ENCODE peak calls at places on chromosomes 7 and 10, in six cellular contexts. One of them, this sample, is unnamed.

GRCh38 chr10:130725474-130725970 is 586.0 kb downstream of the TCERG1L start:
- DNase-seq in CD8-positive, alpha-beta T cell: no peak
- DNase-seq in HCT116: no peak
- DNase-seq in right cardiac atrium: no peak
- DNase-seq in left ventricle myocardium inferior: no peak
- DNase-seq in GM23248: no peak
- DNase-seq in this sample: no peak

GRCh38 chr7:108130261-108130660 is at the start of gene LAMB4:
- DNase-seq in CD8-positive, alpha-beta T cell: no peak
- DNase-seq in HCT116: no peak
- DNase-seq in right cardiac atrium: no peak
- DNase-seq in left ventricle myocardium inferior: no peak
- DNase-seq in GM23248: no peak
- DNase-seq in this sample: no peak

GRCh38 chr7:45125193-45125904 is 13.9 kb upstream of the TBRG4 start:
- DNase-seq in CD8-positive, alpha-beta T cell: no peak
- DNase-seq in HCT116: no peak
- DNase-seq in right cardiac atrium: no peak
- DNase-seq in left ventricle myocardium inferior: no peak
- DNase-seq in GM23248: no peak
- DNase-seq in this sample: no peak

GRCh38 chr7:88184848-88185304 is 35.0 kb downstream of the SRI start:
- DNase-seq in CD8-positive, alpha-beta T cell: no peak
- DNase-seq in HCT116: no peak
- DNase-seq in right cardiac atrium: peak; percentile 38
- DNase-seq in left ventricle myocardium inferior: no peak
- DNase-seq in GM23248: peak; percentile 78
- DNase-seq in this sample: peak; percentile 4

GRCh38 chr7:107076781-107077698 is 32.5 kb downstream of the PRKAR2B start:
- DNase-seq in CD8-positive, alpha-beta T cell: no peak
- DNase-seq in HCT116: no peak
- DNase-seq in right cardiac atrium: no peak
- DNase-seq in left ventricle myocardium inferior: no peak
- DNase-seq in GM23248: no peak
- DNase-seq in this sample: no peak

GRCh38 chr7:41579961-41580935 is 122.6 kb downstream of the INHBA start:
- DNase-seq in CD8-positive, alpha-beta T cell: no peak
- DNase-seq in HCT116: no peak
- DNase-seq in right cardiac atrium: no peak
- DNase-seq in left ventricle myocardium inferior: no peak
- DNase-seq in GM23248: peak; percentile 89
- DNase-seq in this sample: peak; percentile 98

GRCh38 chr7:42854521-42855118 is 57.2 kb downstream of the C7orf25 start:
- DNase-seq in CD8-positive, alpha-beta T cell: no peak
- DNase-seq in HCT116: no peak
- DNase-seq in right cardiac atrium: no peak
- DNase-seq in left ventricle myocardium inferior: no peak
- DNase-seq in GM23248: no peak
- DNase-seq in this sample: no peak

GRCh38 chr10:121708921-121709625 is 110.8 kb upstream of the FGFR2 start:
- DNase-seq in CD8-positive, alpha-beta T cell: no peak
- DNase-seq in HCT116: no peak
- DNase-seq in right cardiac atrium: no peak
- DNase-seq in left ventricle myocardium inferior: no peak
- DNase-seq in GM23248: no peak
- DNase-seq in this sample: no peak

GRCh38 chr7:155882596-155882995 is 70.3 kb upstream of the SHH start:
- DNase-seq in CD8-positive, alpha-beta T cell: no peak
- DNase-seq in HCT116: no peak
- DNase-seq in right cardiac atrium: no peak
- DNase-seq in left ventricle myocardium inferior: no peak
- DNase-seq in GM23248: peak; percentile 17
- DNase-seq in this sample: peak; percentile 25

GRCh38 chr7:92354214-92354613 is 93.1 kb upstream of the GATAD1 start:
- DNase-seq in CD8-positive, alpha-beta T cell: no peak
- DNase-seq in HCT116: no peak
- DNase-seq in right cardiac atrium: no peak
- DNase-seq in left ventricle myocardium inferior: no peak
- DNase-seq in GM23248: no peak
- DNase-seq in this sample: no peak

GRCh38 chr10:17201165-17202013 is at the start of gene TRDMT1:
- DNase-seq in CD8-positive, alpha-beta T cell: peak; percentile 66
- DNase-seq in HCT116: peak; percentile 69
- DNase-seq in right cardiac atrium: peak; percentile 94
- DNase-seq in left ventricle myocardium inferior: peak; percentile 87
- DNase-seq in GM23248: peak; percentile 98
- DNase-seq in this sample: peak; percentile 96

GRCh38 chr10:62610649-62611229 is 193.8 kb upstream of the ADO start:
- DNase-seq in CD8-positive, alpha-beta T cell: peak; percentile 48
- DNase-seq in HCT116: peak; percentile 60
- DNase-seq in right cardiac atrium: peak; percentile 75
- DNase-seq in left ventricle myocardium inferior: peak; percentile 33
- DNase-seq in GM23248: peak; percentile 68
- DNase-seq in this sample: no peak

GRCh38 chr10:93752761-93753160 is 5.0 kb upstream of the LGI1 start:
- DNase-seq in CD8-positive, alpha-beta T cell: no peak
- DNase-seq in HCT116: peak; percentile 49
- DNase-seq in right cardiac atrium: no peak
- DNase-seq in left ventricle myocardium inferior: no peak
- DNase-seq in GM23248: peak; percentile 52
- DNase-seq in this sample: no peak

GRCh38 chr7:100897111-100897608 is 1.5 kb upstream of the ACHE start:
- DNase-seq in CD8-positive, alpha-beta T cell: no peak
- DNase-seq in HCT116: no peak
- DNase-seq in right cardiac atrium: peak; percentile 82
- DNase-seq in left ventricle myocardium inferior: peak; percentile 44
- DNase-seq in GM23248: peak; percentile 55
- DNase-seq in this sample: no peak

GRCh38 chr10:49109669-49110335 is 5.5 kb downstream of the VSTM4 start:
- DNase-seq in CD8-positive, alpha-beta T cell: no peak
- DNase-seq in HCT116: no peak
- DNase-seq in right cardiac atrium: peak; percentile 90
- DNase-seq in left ventricle myocardium inferior: peak; percentile 84
- DNase-seq in GM23248: peak; percentile 81
- DNase-seq in this sample: no peak

GRCh38 chr7:74097937-74098614 is 14.5 kb downstream of the LIMK1 start:
- DNase-seq in CD8-positive, alpha-beta T cell: no peak
- DNase-seq in HCT116: no peak
- DNase-seq in right cardiac atrium: no peak
- DNase-seq in left ventricle myocardium inferior: no peak
- DNase-seq in GM23248: peak; percentile 98
- DNase-seq in this sample: peak; percentile 87

GRCh38 chr7:108643136-108643535 is 73.5 kb downstream of the DNAJB9 start:
- DNase-seq in CD8-positive, alpha-beta T cell: no peak
- DNase-seq in HCT116: no peak
- DNase-seq in right cardiac atrium: no peak
- DNase-seq in left ventricle myocardium inferior: no peak
- DNase-seq in GM23248: no peak
- DNase-seq in this sample: no peak

GRCh38 chr10:88091490-88092061 is 228.2 kb downstream of the PTEN start:
- DNase-seq in CD8-positive, alpha-beta T cell: peak; percentile 47
- DNase-seq in HCT116: no peak
- DNase-seq in right cardiac atrium: no peak
- DNase-seq in left ventricle myocardium inferior: no peak
- DNase-seq in GM23248: no peak
- DNase-seq in this sample: no peak

GRCh38 chr10:37896436-37896835 is 39.0 kb upstream of the ZNF248 start:
- DNase-seq in CD8-positive, alpha-beta T cell: no peak
- DNase-seq in HCT116: no peak
- DNase-seq in right cardiac atrium: no peak
- DNase-seq in left ventricle myocardium inferior: no peak
- DNase-seq in GM23248: no peak
- DNase-seq in this sample: no peak

GRCh38 chr10:103603382-103603781 is 109.9 kb downstream of the NEURL1 start:
- DNase-seq in CD8-positive, alpha-beta T cell: no peak
- DNase-seq in HCT116: no peak
- DNase-seq in right cardiac atrium: peak; percentile 41
- DNase-seq in left ventricle myocardium inferior: no peak
- DNase-seq in GM23248: no peak
- DNase-seq in this sample: no peak

GRCh38 chr10:103602028-103602851 is 108.7 kb downstream of the NEURL1 start:
- DNase-seq in CD8-positive, alpha-beta T cell: no peak
- DNase-seq in HCT116: no peak
- DNase-seq in right cardiac atrium: peak; percentile 58
- DNase-seq in left ventricle myocardium inferior: no peak
- DNase-seq in GM23248: no peak
- DNase-seq in this sample: no peak

GRCh38 chr10:103609231-103610082 is 116.0 kb downstream of the NEURL1 start:
- DNase-seq in CD8-positive, alpha-beta T cell: no peak
- DNase-seq in HCT116: no peak
- DNase-seq in right cardiac atrium: peak; percentile 5
- DNase-seq in left ventricle myocardium inferior: no peak
- DNase-seq in GM23248: no peak
- DNase-seq in this sample: no peak

GRCh38 chr10:103602852-103603155 is 109.3 kb downstream of the NEURL1 start:
- DNase-seq in CD8-positive, alpha-beta T cell: no peak
- DNase-seq in HCT116: no peak
- DNase-seq in right cardiac atrium: no peak
- DNase-seq in left ventricle myocardium inferior: no peak
- DNase-seq in GM23248: no peak
- DNase-seq in this sample: no peak

DNA sequence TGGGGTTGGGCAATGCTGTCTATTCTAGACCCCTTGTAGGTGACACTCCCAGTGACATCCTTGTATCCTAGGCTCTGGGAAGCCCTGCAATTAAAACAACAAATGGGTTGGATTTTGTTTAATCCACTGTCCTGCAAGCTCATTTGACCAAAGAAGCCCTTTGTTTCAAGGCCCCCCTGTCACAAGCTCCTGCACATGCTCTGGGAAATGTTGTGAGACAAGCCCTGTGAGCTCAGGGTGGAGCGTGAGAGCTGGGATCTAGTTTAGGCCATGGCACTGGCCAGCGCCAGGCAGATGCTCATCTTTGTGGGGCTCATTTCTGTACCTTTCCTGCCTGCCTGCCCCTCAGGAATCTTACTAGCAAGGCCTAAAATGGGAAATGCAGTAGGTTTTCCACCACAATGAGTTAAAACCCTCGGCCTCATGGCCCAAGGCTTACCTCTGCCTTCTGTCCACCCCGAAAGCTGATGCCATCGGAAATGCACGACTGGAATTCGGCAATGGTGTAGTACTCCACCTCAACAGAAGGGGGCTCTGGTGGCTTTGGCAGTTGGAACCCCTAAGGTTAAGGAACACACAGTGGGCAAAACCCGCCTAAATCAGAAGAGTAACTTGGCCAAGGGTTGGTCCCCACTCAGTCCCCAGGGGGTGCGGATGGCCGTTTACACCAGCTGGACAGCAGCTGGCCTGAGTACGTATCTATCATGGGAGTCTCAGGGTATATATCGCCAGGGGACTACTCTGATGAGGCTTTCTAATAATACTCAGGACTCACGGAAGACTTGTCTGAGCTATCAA is 112.1 kb downstream of the NEURL1 start:
- DNase-seq in CD8-positive, alpha-beta T cell: no peak
- DNase-seq in HCT116: peak; percentile 28
- DNase-seq in right cardiac atrium: peak; percentile 70
- DNase-seq in left ventricle myocardium inferior: no peak
- DNase-seq in GM23248: peak; percentile 71
- DNase-seq in this sample: peak; percentile 60
- H3K27ac ChIP-seq in CD8-positive, alpha-beta T cell: no peak overlapping the region
- H3K27ac ChIP-seq in HCT116: no peak overlapping the region
- H3K27ac ChIP-seq in right cardiac atrium: no peak overlapping the region
- H3K27ac ChIP-seq in left ventricle myocardium inferior: no peak overlapping the region
- H3K27ac ChIP-seq in GM23248: no peak overlapping the region
- H3K27ac ChIP-seq in this sample: no peak overlapping the region

GRCh38 chr10:123402656-123403055 is 248.5 kb downstream of the BUB3 start:
- DNase-seq in CD8-positive, alpha-beta T cell: no peak
- DNase-seq in HCT116: no peak
- DNase-seq in right cardiac atrium: no peak
- DNase-seq in left ventricle myocardium inferior: no peak
- DNase-seq in GM23248: no peak
- DNase-seq in this sample: no peak

GRCh38 chr10:123404357-123404756 is 250.2 kb downstream of the BUB3 start:
- DNase-seq in CD8-positive, alpha-beta T cell: no peak
- DNase-seq in HCT116: no peak
- DNase-seq in right cardiac atrium: no peak
- DNase-seq in left ventricle myocardium inferior: no peak
- DNase-seq in GM23248: no peak
- DNase-seq in this sample: no peak

GRCh38 chr10:123399276-123399839 is 245.2 kb downstream of the BUB3 start:
- DNase-seq in CD8-positive, alpha-beta T cell: no peak
- DNase-seq in HCT116: no peak
- DNase-seq in right cardiac atrium: no peak
- DNase-seq in left ventricle myocardium inferior: no peak
- DNase-seq in GM23248: no peak
- DNase-seq in this sample: no peak

GRCh38 chr10:123398756-123399155 is 244.6 kb downstream of the BUB3 start:
- DNase-seq in CD8-positive, alpha-beta T cell: no peak
- DNase-seq in HCT116: no peak
- DNase-seq in right cardiac atrium: no peak
- DNase-seq in left ventricle myocardium inferior: no peak
- DNase-seq in GM23248: no peak
- DNase-seq in this sample: no peak

GRCh38 chr10:123402021-123402420 is 247.8 kb downstream of the BUB3 start:
- DNase-seq in CD8-positive, alpha-beta T cell: no peak
- DNase-seq in HCT116: no peak
- DNase-seq in right cardiac atrium: no peak
- DNase-seq in left ventricle myocardium inferior: no peak
- DNase-seq in GM23248: no peak
- DNase-seq in this sample: no peak
- H3K27me3 ChIP-seq in CD8-positive, alpha-beta T cell: no peaks in the 10 kb centered on the region
- H3K27me3 ChIP-seq in HCT116: no peaks in the 10 kb centered on the region
- H3K27me3 ChIP-seq in right cardiac atrium: no peaks in the 10 kb centered on the region
- H3K27me3 ChIP-seq in left ventricle myocardium inferior: no peaks in the 10 kb centered on the region
- H3K27me3 ChIP-seq in GM23248: no peaks in the 10 kb centered on the region
- H3K27me3 ChIP-seq in this sample: no peaks in the 10 kb centered on the region

GRCh38 chr7:159193543-159193942 is 48.9 kb upstream of the VIPR2 start:
- DNase-seq in CD8-positive, alpha-beta T cell: no peak
- DNase-seq in HCT116: no peak
- DNase-seq in right cardiac atrium: no peak
- DNase-seq in left ventricle myocardium inferior: no peak
- DNase-seq in GM23248: no peak
- DNase-seq in this sample: no peak

GRCh38 chr7:159198016-159198724 is 53.5 kb upstream of the VIPR2 start:
- DNase-seq in CD8-positive, alpha-beta T cell: no peak
- DNase-seq in HCT116: no peak
- DNase-seq in right cardiac atrium: peak; percentile 15
- DNase-seq in left ventricle myocardium inferior: no peak
- DNase-seq in GM23248: no peak
- DNase-seq in this sample: no peak

GRCh38 chr7:159195926-159196325 is 51.3 kb upstream of the VIPR2 start:
- DNase-seq in CD8-positive, alpha-beta T cell: no peak
- DNase-seq in HCT116: no peak
- DNase-seq in right cardiac atrium: no peak
- DNase-seq in left ventricle myocardium inferior: no peak
- DNase-seq in GM23248: no peak
- DNase-seq in this sample: no peak

GRCh38 chr7:159197066-159197975 is 52.7 kb upstream of the VIPR2 start:
- DNase-seq in CD8-positive, alpha-beta T cell: no peak
- DNase-seq in HCT116: no peak
- DNase-seq in right cardiac atrium: peak; percentile 63
- DNase-seq in left ventricle myocardium inferior: no peak
- DNase-seq in GM23248: no peak
- DNase-seq in this sample: no peak

GRCh38 chr7:159196584-159196983 is 51.9 kb upstream of the VIPR2 start:
- DNase-seq in CD8-positive, alpha-beta T cell: no peak
- DNase-seq in HCT116: no peak
- DNase-seq in right cardiac atrium: peak; percentile 26
- DNase-seq in left ventricle myocardium inferior: no peak
- DNase-seq in GM23248: no peak
- DNase-seq in this sample: no peak
- H3K27ac ChIP-seq in CD8-positive, alpha-beta T cell: no peak overlapping the region
- H3K27ac ChIP-seq in HCT116: no peak overlapping the region
- H3K27ac ChIP-seq in right cardiac atrium: no peak overlapping the region
- H3K27ac ChIP-seq in left ventricle myocardium inferior: no peak overlapping the region
- H3K27ac ChIP-seq in GM23248: no peak overlapping the region
- H3K27ac ChIP-seq in this sample: no peak overlapping the region

GRCh38 chr7:25771491-25771890 is 380.5 kb upstream of the NFE2L3 start:
- DNase-seq in CD8-positive, alpha-beta T cell: no peak
- DNase-seq in HCT116: no peak
- DNase-seq in right cardiac atrium: no peak
- DNase-seq in left ventricle myocardium inferior: no peak
- DNase-seq in GM23248: no peak
- DNase-seq in this sample: no peak
- H3K27me3 ChIP-seq in CD8-positive, alpha-beta T cell: no peaks in the 10 kb centered on the region
- H3K27me3 ChIP-seq in HCT116: peaks cover 25% of the 10 kb centered on the region
- H3K27me3 ChIP-seq in right cardiac atrium: no peaks in the 10 kb centered on the region
- H3K27me3 ChIP-seq in left ventricle myocardium inferior: no peaks in the 10 kb centered on the region
- H3K27me3 ChIP-seq in GM23248: no peaks in the 10 kb centered on the region
- H3K27me3 ChIP-seq in this sample: no peaks in the 10 kb centered on the region

This sample was measured in SJSA1.